ENCODE peak calls at places on chromosomes 7 and 10, in six cellular contexts. E is IMR-90, B is SK-N-SH, K is RWPE1, H is stomach, R is Caco-2. C is an unnamed sample.

GRCh38 chr7:157077986-157078644 is 60.6 kb upstream of the UBE3C start:
- DNase-seq in B (peak), H (no peak), K (no peak), R (no peak), E (no peak), C (peak)

GRCh38 chr7:128321044-128321422 is 22.7 kb downstream of the RBM28 start:
- DNase-seq in E (no peak), R (no peak), B (no peak), K (no peak), H (no peak), C (no peak)

GRCh38 chr7:116052006-116052405 is 21.4 kb upstream of the TFEC start:
- DNase-seq in E (peak), R (no peak), H (no peak), B (no peak), K (no peak), C (no peak)

GRCh38 chr7:51702673-51703072 is 386.1 kb upstream of the COBL start:
- DNase-seq in E (no peak), K (no peak), B (no peak), H (no peak), R (no peak), C (no peak)

GRCh38 chr7:128692623-128693270 is 20.7 kb downstream of the GARIN1A start:
- DNase-seq in H (no peak), R (no peak), K (no peak), B (no peak), E (peak), C (no peak)

GRCh38 chr10:31603245-31604087 is 284.4 kb downstream of the ZEB1 start:
- DNase-seq in H (peak), B (peak), R (peak), K (peak), E (peak), C (peak)

GRCh38 chr7:136890379-136890778 is 21.9 kb downstream of the CHRM2 start:
- DNase-seq in H (no peak), R (no peak), B (no peak), E (peak), K (no peak), C (no peak)

GRCh38 chr7:44322631-44323363 is 2.6 kb downstream of the CAMK2B start:
- DNase-seq in K (no peak), R (no peak), E (no peak), B (peak), H (no peak), C (no peak)

GRCh38 chr10:71127773-71128172 is 84.6 kb upstream of the UNC5B start:
- DNase-seq in H (no peak), K (no peak), E (no peak), B (no peak), R (no peak), C (no peak)

GRCh38 chr7:136585954-136586670 is 282.3 kb upstream of the CHRM2 start:
- DNase-seq in E (no peak), B (no peak), K (no peak), R (no peak), H (no peak), C (no peak)

GRCh38 chr7:101519324-101520017 is 109.6 kb downstream of the MYL10 start:
- DNase-seq in B (no peak), E (peak), H (no peak), R (no peak), K (no peak), C (no peak)

GRCh38 chr10:78992333-78992732 is 76.4 kb upstream of the ZMIZ1 start:
- DNase-seq in B (no peak), R (no peak), K (no peak), H (no peak), E (no peak), C (no peak)

GRCh38 chr10:329361-330099 is 194.3 kb downstream of the ZMYND11 start:
- DNase-seq in B (no peak), R (peak), K (peak), H (peak), E (peak), C (peak)

GRCh38 chr7:144391823-144392255 is 11.7 kb downstream of the NOBOX start:
- DNase-seq in K (peak), B (peak), H (no peak), E (peak), R (peak), C (no peak)

GRCh38 chr10:120456626-120457430 is at the start of gene PLPP4:
- DNase-seq in E (no peak), R (peak), B (peak), K (peak), H (no peak), C (peak)

GRCh38 chr10:126290232-126290631 is 98.0 kb downstream of the ADAM12 start:
- DNase-seq in B (peak), H (no peak), R (no peak), K (no peak), E (no peak), C (no peak)

GRCh38 chr7:43465581-43466554 is 117.0 kb upstream of the STK17A start:
- DNase-seq in K (no peak), H (no peak), R (no peak), B (peak), E (peak), C (no peak)

GRCh38 chr7:159042084-159042483 is 102.6 kb downstream of the VIPR2 start:
- DNase-seq in R (no peak), E (no peak), H (peak), B (no peak), K (no peak), C (no peak)

GRCh38 chr7:135204271-135204872 is 7.0 kb downstream of the WDR91 start:
- DNase-seq in R (no peak), E (peak), K (no peak), H (no peak), B (no peak), C (no peak)

GRCh38 chr7:88867158-88867557 is 71.6 kb upstream of the TEX47 start:
- DNase-seq in H (no peak), B (no peak), K (no peak), R (no peak), E (no peak), C (no peak)

GRCh38 chr10:72875250-72876055 is 18.1 kb upstream of the OIT3 start:
- DNase-seq in B (peak), E (peak), R (peak), K (peak), H (no peak), C (no peak)

GRCh38 chr10:13848530-13849425 is 262.0 kb downstream of the PRPF18 start:
- DNase-seq in R (no peak), K (no peak), H (no peak), B (peak), E (no peak), C (no peak)

GRCh38 chr10:5555881-5556280 is 31.1 kb downstream of the CALML3 start:
- DNase-seq in B (no peak), R (no peak), E (no peak), K (no peak), H (peak), C (no peak)

GRCh38 chr7:27152816-27153486 is 568 bp upstream of the HOXA3 start:
- DNase-seq in B (peak), E (no peak), K (no peak), R (no peak), H (peak), C (no peak)

GRCh38 chr7:134613623-134614347 is 32.9 kb upstream of the BPGM start:
- DNase-seq in E (peak), R (no peak), K (peak), B (no peak), H (no peak), C (no peak)

GRCh38 chr7:11636274-11636673 is 195.7 kb downstream of the THSD7A start:
- DNase-seq in E (no peak), R (peak), H (no peak), K (no peak), B (no peak), C (no peak)

GRCh38 chr7:108310351-108310750 is 145.9 kb downstream of the NRCAM start:
- DNase-seq in E (no peak), K (no peak), H (no peak), B (no peak), R (no peak), C (no peak)

GRCh38 chr10:69801434-69802315 is at the start of gene COL13A1:
- DNase-seq in E (peak), R (peak), K (peak), H (no peak), B (peak), C (peak)

GRCh38 chr10:107409517-107409916 is 245.0 kb upstream of the SORCS1 start:
- DNase-seq in B (no peak), R (peak), E (peak), K (peak), H (no peak), C (no peak)

GRCh38 chr10:122343936-122344335 is 30.6 kb upstream of the PLEKHA1 start:
- DNase-seq in H (no peak), E (no peak), B (no peak), K (no peak), R (no peak), C (no peak)

GRCh38 chr10:49254150-49254549 is 44.8 kb upstream of the C10orf71 start:
- DNase-seq in H (no peak), R (no peak), K (no peak), E (no peak), B (no peak), C (no peak)

GRCh38 chr7:94375713-94376112 is 19.0 kb upstream of the COL1A2 start:
- DNase-seq in E (peak), H (no peak), K (no peak), B (no peak), R (no peak), C (no peak)

GRCh38 chr7:130893441-130893894 is 159.5 kb upstream of the KLF14 start:
- DNase-seq in R (no peak), K (no peak), H (no peak), E (peak), B (no peak), C (no peak)

GRCh38 chr7:130902755-130903357 is 168.8 kb upstream of the KLF14 start:
- DNase-seq in R (no peak), K (no peak), B (no peak), E (peak), H (no peak), C (no peak)

GRCh38 chr7:44533301-44534055 is 7.7 kb downstream of the NPC1L1 start:
- DNase-seq in B (peak), R (no peak), K (no peak), E (peak), H (peak), C (no peak)

GRCh38 chr7:52959336-52959735 is 76.1 kb upstream of the POM121L12 start:
- DNase-seq in K (no peak), B (no peak), E (no peak), R (no peak), H (no peak), C (no peak)

GRCh38 chr7:158365332-158365731 is 222.3 kb downstream of the PTPRN2 start:
- DNase-seq in K (no peak), R (no peak), B (no peak), E (no peak), H (no peak), C (no peak)

GRCh38 chr10:131245475-131246059 is 66.0 kb downstream of the TCERG1L start:
- DNase-seq in B (no peak), E (no peak), H (no peak), K (no peak), R (no peak), C (no peak)

GRCh38 chr10:132388901-132389630 is 7.9 kb upstream of the PWWP2B start:
- DNase-seq in B (no peak), H (no peak), E (no peak), K (no peak), R (no peak), C (no peak)

GRCh38 chr10:63940277-63940972 is 419.2 kb downstream of the REEP3 start:
- DNase-seq in R (no peak), K (no peak), H (no peak), E (no peak), B (no peak), C (no peak)

GRCh38 chr10:63929826-63930467 is 408.7 kb downstream of the REEP3 start:
- DNase-seq in H (no peak), R (no peak), E (no peak), B (peak), K (peak), C (no peak)

GRCh38 chr10:63930584-63930983 is 409.4 kb downstream of the REEP3 start:
- DNase-seq in H (no peak), E (no peak), R (no peak), K (no peak), B (no peak), C (no peak)

GRCh38 chr10:63935705-63936104 is 414.5 kb downstream of the REEP3 start:
- DNase-seq in H (no peak), B (no peak), R (peak), E (no peak), K (no peak), C (no peak)
- TF ChIP-seq CTCF in H (no peak), B (peak), R (peak), E (no peak), K (no peak), C (peak)

GRCh38 chr7:398888-399287 is 108.9 kb downstream of the FOXL3 start:
- DNase-seq in K (no peak), B (no peak), H (no peak), R (no peak), E (no peak), C (no peak)

GRCh38 chr7:391961-392524 is 102.1 kb downstream of the FOXL3 start:
- DNase-seq in B (peak), H (peak), R (no peak), E (no peak), K (no peak), C (no peak)

GRCh38 chr7:392822-393221 is 102.9 kb downstream of the FOXL3 start:
- DNase-seq in R (no peak), E (no peak), B (no peak), K (no peak), H (no peak), C (no peak)

GRCh38 chr7:391411-391951 is 101.5 kb downstream of the FOXL3 start:
- DNase-seq in H (peak), R (no peak), K (peak), B (peak), E (no peak), C (peak)

GRCh38 chr7:395643-396042 is 105.7 kb downstream of the FOXL3 start:
- DNase-seq in B (no peak), E (no peak), R (no peak), K (no peak), H (no peak), C (no peak)
- TF ChIP-seq CTCF in B (no peak), E (no peak), R (no peak), K (no peak), H (no peak), C (no peak)

GRCh38 chr7:139479620-139480019 is 3.9 kb downstream of the KLRG2 start:
- DNase-seq in B (peak), H (no peak), K (no peak), R (no peak), E (no peak), C (no peak)
- TF ChIP-seq CTCF in B (no peak), H (no peak), K (no peak), R (no peak), E (no peak), C (no peak)

DNA sequence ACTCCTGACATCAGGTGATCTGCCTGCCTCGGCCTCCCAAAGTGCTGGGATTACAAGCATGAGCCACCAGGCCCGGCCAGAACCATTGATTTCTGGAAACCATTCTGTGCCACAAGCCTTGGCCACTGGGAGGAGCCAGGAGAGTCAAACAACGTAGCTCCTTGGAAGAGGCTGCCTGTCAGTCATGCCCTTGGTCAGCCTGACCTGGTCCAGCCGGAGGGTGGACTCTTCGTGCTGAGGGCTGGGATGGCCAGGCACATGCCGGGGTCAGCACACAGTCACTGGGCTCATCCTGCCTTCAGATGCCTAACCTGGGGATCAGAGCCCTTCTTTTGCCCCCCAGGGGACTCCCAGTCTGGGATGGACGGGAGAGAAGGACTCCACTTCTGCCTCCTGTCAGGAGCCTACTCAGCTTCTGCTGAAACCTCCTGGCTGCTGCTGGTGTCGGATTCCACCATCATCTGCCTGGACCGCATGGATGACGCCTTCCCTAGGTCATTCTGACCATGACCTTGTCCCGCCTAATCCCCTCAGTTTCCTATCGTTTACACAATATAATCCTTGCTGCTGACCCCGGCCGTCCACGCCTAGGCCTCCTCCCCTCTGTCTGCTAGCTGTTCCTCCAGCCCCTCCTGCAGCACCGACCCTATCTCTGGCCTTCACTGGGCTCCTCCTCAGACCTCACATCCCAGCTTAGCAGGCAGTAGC is 30.4 kb downstream of the TMEM270 start:
- DNase-seq in H (no peak), E (peak), R (peak), B (peak), K (no peak), C (no peak)
- TF ChIP-seq CTCF in H (no peak), E (peak), R (no peak), B (peak), K (no peak), C (no peak)

DNA sequence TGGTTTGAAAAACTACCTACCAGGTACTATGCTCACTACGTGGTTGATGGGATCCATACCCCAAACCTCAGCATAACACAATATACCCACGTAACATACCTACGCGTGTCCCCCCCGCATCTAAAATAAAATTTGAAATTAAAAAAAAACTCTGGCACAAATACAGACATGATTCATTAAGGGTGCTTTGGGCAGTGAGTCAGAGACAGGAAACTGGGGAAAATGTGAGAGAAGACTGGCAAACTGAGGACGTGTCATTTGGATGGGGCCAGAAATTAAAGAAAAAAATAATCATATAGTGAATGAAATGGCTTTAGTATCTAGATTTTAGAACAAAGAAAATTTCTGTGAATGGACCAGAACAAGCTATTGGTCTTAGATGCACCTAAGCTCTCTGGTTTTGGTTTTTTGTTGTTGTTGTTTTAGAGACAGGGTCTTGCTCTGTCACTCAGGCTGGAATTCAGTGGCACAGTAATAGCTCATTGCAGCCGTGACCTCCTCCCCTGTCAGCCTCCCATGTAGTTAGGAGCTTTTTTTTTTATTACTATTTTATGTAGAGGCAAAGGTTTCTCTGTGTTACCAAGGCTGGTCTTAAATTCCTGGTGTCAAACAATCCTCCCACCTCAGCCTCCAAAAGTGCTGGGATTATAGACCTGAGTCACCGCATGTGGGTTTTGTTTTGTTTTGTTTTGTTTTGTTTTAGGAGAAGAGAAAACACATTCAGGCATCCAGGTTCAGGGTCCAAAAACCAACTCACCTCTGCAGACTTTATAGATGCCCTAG is 5.9 kb upstream of the PRSS58 start:
- DNase-seq in B (no peak), E (no peak), R (no peak), H (no peak), K (peak), C (no peak)
- TF ChIP-seq CTCF in B (no peak), E (no peak), R (no peak), H (no peak), K (no peak), C (no peak)

DNA sequence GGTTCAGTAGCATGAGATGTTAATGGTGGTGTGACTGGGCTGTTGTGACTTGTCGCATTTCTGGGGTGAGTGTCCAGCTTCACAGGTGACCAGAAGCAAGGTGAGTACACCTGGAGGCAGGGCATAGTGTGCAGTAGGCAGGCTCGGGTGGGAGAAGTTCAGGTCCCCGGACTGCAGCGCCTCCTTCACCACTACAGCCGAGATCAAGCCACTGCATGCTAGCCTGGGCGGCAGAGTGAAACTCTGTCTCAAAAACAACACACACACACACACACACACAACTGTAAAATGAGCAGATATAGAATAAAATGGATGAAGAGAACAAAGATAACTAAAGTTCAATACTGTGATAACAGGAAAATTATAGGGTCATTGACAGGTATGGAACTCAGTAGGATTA is 11.1 kb upstream of the PARD3 start:
- DNase-seq in K (no peak), H (no peak), E (no peak), B (no peak), R (peak), C (no peak)
- TF ChIP-seq CTCF in K (no peak), H (no peak), E (no peak), B (no peak), R (peak), C (no peak)

GRCh38 chr7:45977256-45977655 is 56.2 kb upstream of the IGFBP3 start:
- DNase-seq in E (no peak), K (no peak), B (no peak), R (no peak), H (no peak), C (no peak)

GRCh38 chr7:45979275-45980180 is 58.5 kb upstream of the IGFBP3 start:
- DNase-seq in B (no peak), K (no peak), E (no peak), R (no peak), H (no peak), C (no peak)

GRCh38 chr7:45980181-45980905 is 59.3 kb upstream of the IGFBP3 start:
- DNase-seq in H (no peak), R (no peak), K (no peak), E (peak), B (no peak), C (no peak)

GRCh38 chr7:45978010-45978681 is 57.1 kb upstream of the IGFBP3 start:
- DNase-seq in E (peak), H (peak), R (peak), K (peak), B (no peak), C (no peak)

GRCh38 chr7:45978731-45979211 is 57.7 kb upstream of the IGFBP3 start:
- DNase-seq in R (no peak), K (no peak), E (peak), B (no peak), H (no peak), C (no peak)
- TF ChIP-seq CTCF in R (no peak), K (no peak), E (no peak), B (no peak), H (no peak), C (no peak)